ENCODE peak calls at places on chromosomes 6 and 20, in eight cellular contexts. O is SW480; X is endodermal cell; T is sigmoid colon; E is IMR-90; A is activated CD4-positive, alpha-beta T cell treated with anti-CD3 and anti-CD28 coated beads, Interleukin-2, amount 10 ng/mL, durations not matched to agents 7 days and 5 days; W is germinal center; Y is Calu3. N is an unnamed sample.
A peak's percentile ranks its signal among the peaks of the same experiment; 100 is the strongest.

GRCh38 chr6:166459272-166459671 is 76.5 kb upstream of the MPC1 start:
- DNase-seq in T (no peak), A (no peak), E (no peak), Y (no peak), O (no peak), X (no peak), W (no peak), N (no peak)

GRCh38 chr6:14468656-14469321 is 351.2 kb downstream of the CD83 start:
- DNase-seq in T (no peak), W (no peak), X (no peak), Y (no peak), A (no peak), E (no peak), O (no peak), N (no peak)

GRCh38 chr6:126261792-126262421 is 78.0 kb upstream of the CENPW start:
- DNase-seq in E (no peak), X (peak; percentile 64), W (no peak), T (no peak), Y (no peak), O (no peak), A (no peak), N (no peak)

GRCh38 chr6:71489736-71490135 is 201.1 kb downstream of the OGFRL1 start:
- DNase-seq in X (peak; percentile 71), T (no peak), Y (peak; percentile 67), A (no peak), W (no peak), E (peak; percentile 90), O (peak; percentile 17), N (no peak)

GRCh38 chr6:51450958-51451357 is 632.3 kb downstream of the TFAP2B start:
- DNase-seq in E (no peak), Y (no peak), W (no peak), A (no peak), X (no peak), T (no peak), O (no peak), N (no peak)

GRCh38 chr6:38517005-38517404 is 122.7 kb downstream of the BTBD9 start:
- DNase-seq in O (no peak), X (no peak), E (peak; percentile 54), T (no peak), Y (no peak), A (no peak), W (no peak), N (no peak)

GRCh38 chr6:80316655-80317332 is 210.3 kb downstream of the BCKDHB start:
- DNase-seq in W (no peak), X (no peak), T (no peak), E (no peak), O (no peak), Y (no peak), A (no peak), N (no peak)

GRCh38 chr6:47343631-47344421 is 34.1 kb upstream of the TNFRSF21 start:
- DNase-seq in X (no peak), W (no peak), T (no peak), O (no peak), E (no peak), Y (peak; percentile 37), A (no peak), N (no peak)

GRCh38 chr6:45613678-45614077 is 235.9 kb upstream of the SUPT3H start:
- DNase-seq in X (no peak), T (peak; percentile 79), A (no peak), O (no peak), E (peak; percentile 80), W (no peak), Y (no peak), N (peak; percentile 66)

GRCh38 chr6:74597266-74597665 is 608.6 kb downstream of the COL12A1 start:
- DNase-seq in O (no peak), X (no peak), T (no peak), A (no peak), Y (no peak), W (no peak), E (peak; percentile 76), N (no peak)

GRCh38 chr20:39112196-39112743 is 150.1 kb downstream of the DHX35 start:
- DNase-seq in E (peak; percentile 28), Y (peak; percentile 80), X (peak; percentile 88), O (peak; percentile 85), T (no peak), W (peak; percentile 17), A (peak; percentile 10), N (no peak)

GRCh38 chr20:1669304-1669703 is 11.7 kb upstream of the SIRPG start:
- DNase-seq in E (no peak), X (no peak), Y (no peak), A (no peak), W (no peak), T (no peak), O (no peak), N (no peak)

GRCh38 chr20:37990571-37991151 is 42.6 kb downstream of the TTI1 start:
- DNase-seq in O (peak; percentile 67), A (peak; percentile 72), Y (peak; percentile 76), W (peak; percentile 45), E (peak; percentile 78), T (no peak), X (no peak), N (no peak)

GRCh38 chr6:111846061-111846460 is 27.2 kb downstream of the FYN start:
- DNase-seq in O (no peak), W (no peak), A (no peak), E (no peak), T (no peak), Y (no peak), X (no peak), N (no peak)

GRCh38 chr6:10272591-10272990 is 142.3 kb downstream of the TFAP2A start:
- DNase-seq in X (no peak), W (no peak), T (no peak), E (no peak), Y (no peak), O (no peak), A (no peak), N (no peak)

GRCh38 chr6:9620263-9620662 is 794.6 kb downstream of the TFAP2A start:
- DNase-seq in T (no peak), Y (no peak), O (peak; percentile 1), A (no peak), E (peak; percentile 38), X (no peak), W (no peak), N (no peak)

GRCh38 chr6:9517806-9518205 is 897.1 kb downstream of the TFAP2A start:
- DNase-seq in A (no peak), Y (no peak), E (no peak), X (no peak), W (no peak), T (no peak), O (no peak), N (no peak)

GRCh38 chr6:135002229-135002844 is 52.3 kb downstream of the HBS1L start:
- DNase-seq in X (no peak), E (peak; percentile 40), T (no peak), Y (no peak), A (no peak), O (no peak), W (peak; percentile 17), N (no peak)

GRCh38 chr6:67683960-67684359 is 951.1 kb upstream of the ADGRB3 start:
- DNase-seq in T (no peak), W (no peak), X (no peak), E (peak; percentile 49), A (no peak), O (peak; percentile 2), Y (no peak), N (no peak)

GRCh38 chr6:30845183-30845582 is 39.1 kb upstream of the DDR1 start:
- DNase-seq in Y (no peak), W (no peak), E (no peak), O (peak; percentile 56), A (no peak), T (no peak), X (peak; percentile 73), N (no peak)

GRCh38 chr20:51089840-51090239 is 66.9 kb upstream of the KCNG1 start:
- DNase-seq in A (no peak), W (no peak), T (no peak), O (no peak), E (no peak), Y (no peak), X (no peak), N (no peak)

GRCh38 chr20:49700411-49701185 is 13.1 kb downstream of the B4GALT5 start:
- DNase-seq in T (no peak), A (no peak), Y (peak; percentile 56), W (no peak), X (no peak), O (peak; percentile 98), E (peak; percentile 81), N (no peak)

GRCh38 chr6:25462235-25462897 is 183.2 kb downstream of the CARMIL1 start:
- DNase-seq in T (no peak), O (no peak), A (no peak), X (no peak), Y (no peak), W (no peak), E (no peak), N (no peak)

GRCh38 chr6:120671519-120671918 is 662.8 kb downstream of the TBC1D32 start:
- DNase-seq in W (no peak), O (no peak), Y (no peak), T (no peak), E (no peak), X (peak; percentile 85), A (no peak), N (no peak)

GRCh38 chr20:34637245-34638185 is 39.4 kb downstream of the PIGU start:
- DNase-seq in A (no peak), W (no peak), X (peak; percentile 6), E (peak; percentile 80), T (peak; percentile 85), O (no peak), Y (no peak), N (no peak)

GRCh38 chr6:125816828-125817280 is 26.1 kb downstream of the NCOA7 start:
- DNase-seq in W (no peak), A (no peak), Y (no peak), E (no peak), X (no peak), T (no peak), O (no peak), N (no peak)

GRCh38 chr6:6680524-6680923 is 92.0 kb downstream of the LY86 start:
- DNase-seq in A (no peak), Y (no peak), W (no peak), E (no peak), X (no peak), O (no peak), T (no peak), N (no peak)

GRCh38 chr6:37696841-37697735 is 595 bp downstream of the MDGA1 start:
- DNase-seq in E (no peak), Y (peak; percentile 42), O (peak; percentile 6), X (peak; percentile 70), W (peak; percentile 57), A (peak; percentile 44), T (no peak), N (peak; percentile 70)

GRCh38 chr20:61724376-61724775 is 341.3 kb downstream of the TAF4 start:
- DNase-seq in E (no peak), T (no peak), Y (peak; percentile 30), X (peak; percentile 86), O (peak; percentile 16), W (no peak), A (no peak), N (no peak)

GRCh38 chr6:35120746-35121145 is 20.4 kb downstream of the TCP11 start:
- DNase-seq in Y (no peak), T (no peak), O (no peak), E (no peak), A (no peak), W (no peak), X (no peak), N (no peak)

GRCh38 chr6:39945626-39946025 is 11.4 kb upstream of the MOCS1 start:
- DNase-seq in X (no peak), E (no peak), A (no peak), T (no peak), W (no peak), Y (no peak), O (no peak), N (no peak)

GRCh38 chr6:37990762-37991525 is 171.4 kb downstream of the ZFAND3 start:
- DNase-seq in W (no peak), X (no peak), E (peak; percentile 88), O (no peak), T (no peak), Y (no peak), A (no peak), N (no peak)

GRCh38 chr6:85461806-85462185 is 11.9 kb downstream of the NT5E start:
- DNase-seq in W (no peak), E (no peak), T (no peak), A (no peak), Y (no peak), O (no peak), X (peak; percentile 33), N (no peak)

GRCh38 chr6:27138837-27139752 is 108.4 kb upstream of the PRSS16 start:
- DNase-seq in T (peak; percentile 69), E (peak; percentile 60), W (peak; percentile 45), A (peak; percentile 82), Y (peak; percentile 85), X (peak; percentile 93), O (peak; percentile 89), N (no peak)